ENCODE peak calls at places on chromosomes 5 and 9, in four cellular contexts. O is K562, U is HepG2, F is GM12878. Z is an unnamed sample.

GRCh38 chr9:127336708-127337352 is 60.1 kb upstream of the SLC2A8 start:
- DNase-seq in O (no peak), U (peak), F (no peak), Z (no peak)

GRCh38 chr5:131671409-131671808 is 36.4 kb upstream of the RAPGEF6 start:
- DNase-seq in O (peak), U (no peak), F (peak), Z (no peak)

GRCh38 chr9:70601000-70601929 is 186.8 kb upstream of the KLF9 start:
- DNase-seq in O (no peak), U (peak), F (no peak), Z (no peak)

GRCh38 chr5:177403194-177403825 is 2.8 kb upstream of the PFN3 start:
- DNase-seq in O (peak), U (no peak), F (no peak), Z (peak)

GRCh38 chr5:87398981-87399616 is 13.6 kb downstream of the CCNH start:
- DNase-seq in O (no peak), U (no peak), F (no peak), Z (no peak)

GRCh38 chr9:14092344-14092743 is 221.6 kb downstream of the NFIB start:
- DNase-seq in O (no peak), U (no peak), F (no peak), Z (no peak)

GRCh38 chr9:5263568-5264218 is 32.5 kb downstream of the INSL4 start:
- DNase-seq in O (peak), U (peak), F (no peak), Z (peak)

GRCh38 chr5:73672130-73672529 is 46.1 kb downstream of the ARHGEF28 start:
- DNase-seq in O (peak), U (no peak), F (no peak), Z (no peak)

GRCh38 chr5:136246632-136247031 is 53.7 kb upstream of the SMIM32 start:
- DNase-seq in O (no peak), U (no peak), F (no peak), Z (no peak)

GRCh38 chr5:143229896-143230675 is 173.4 kb downstream of the NR3C1 start:
- DNase-seq in O (no peak), U (peak), F (peak), Z (no peak)

GRCh38 chr5:158770506-158770905 is 329.2 kb downstream of the EBF1 start:
- DNase-seq in O (peak), U (peak), F (no peak), Z (peak)

GRCh38 chr5:142959683-142960308 is 189.6 kb downstream of the ARHGAP26 start:
- DNase-seq in O (no peak), U (no peak), F (no peak), Z (no peak)

GRCh38 chr5:37918420-37918819 is 78.6 kb upstream of the GDNF start:
- DNase-seq in O (no peak), U (no peak), F (no peak), Z (no peak)

GRCh38 chr5:77167695-77168111 is 42.8 kb upstream of the PDE8B start:
- DNase-seq in O (no peak), U (no peak), F (no peak), Z (no peak)

GRCh38 chr5:4571248-4571950 is 568.7 kb upstream of the ADAMTS16 start:
- DNase-seq in O (no peak), U (no peak), F (no peak), Z (no peak)

GRCh38 chr5:81021486-81021885 is 61.3 kb downstream of the RASGRF2 start:
- DNase-seq in O (no peak), U (no peak), F (no peak), Z (no peak)

GRCh38 chr5:151683444-151683843 is 3.3 kb downstream of the SPARC start:
- DNase-seq in O (no peak), U (no peak), F (no peak), Z (no peak)
- TF ChIP-seq FOXK2 in O (no peak), U (no peak), F (no peak), Z (no peak)

GRCh38 chr5:79206541-79206940 is 29.4 kb upstream of the JMY start:
- DNase-seq in O (no peak), U (no peak), F (no peak), Z (no peak)

GRCh38 chr5:79205965-79206364 is 30.0 kb upstream of the JMY start:
- DNase-seq in O (no peak), U (no peak), F (no peak), Z (no peak)

GRCh38 chr5:79202076-79202475 is 33.9 kb upstream of the JMY start:
- DNase-seq in O (no peak), U (no peak), F (no peak), Z (no peak)

GRCh38 chr5:79200573-79201183 is 35.3 kb upstream of the JMY start:
- DNase-seq in O (peak), U (peak), F (no peak), Z (peak)

DNA sequence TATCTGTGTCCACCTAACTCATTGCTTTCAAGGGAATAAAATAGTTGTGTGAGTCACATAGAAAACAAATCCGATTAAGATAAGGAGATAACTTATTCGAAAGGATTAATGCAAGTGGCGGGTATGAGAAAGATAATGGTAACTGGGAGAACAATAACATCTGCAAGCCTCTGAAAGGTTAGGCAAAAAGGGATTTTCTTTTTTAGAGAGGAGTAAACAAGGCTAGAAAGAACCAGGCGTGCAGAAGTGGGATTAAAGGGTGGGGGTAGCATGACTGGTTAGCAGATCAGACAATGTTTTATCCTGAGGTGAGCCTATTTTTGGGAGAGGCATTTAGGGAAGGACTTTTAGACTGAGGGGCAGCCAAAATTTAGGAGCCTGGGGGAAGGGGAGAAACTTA is 34.7 kb upstream of the JMY start:
- DNase-seq in O (no peak), U (no peak), F (no peak), Z (no peak)
- TF ChIP-seq FOXK2 in O (no peak), U (no peak), F (no peak), Z (no peak)

GRCh38 chr9:121662359-121662758 is 10.9 kb downstream of the DAB2IP start:
- DNase-seq in O (no peak), U (no peak), F (no peak), Z (no peak)

GRCh38 chr9:121660876-121661275 is 9.4 kb downstream of the DAB2IP start:
- DNase-seq in O (no peak), U (no peak), F (no peak), Z (no peak)

GRCh38 chr9:121663591-121663990 is 12.2 kb downstream of the DAB2IP start:
- DNase-seq in O (no peak), U (no peak), F (no peak), Z (no peak)

GRCh38 chr9:121661328-121661727 is 9.9 kb downstream of the DAB2IP start:
- DNase-seq in O (no peak), U (no peak), F (no peak), Z (no peak)

DNA sequence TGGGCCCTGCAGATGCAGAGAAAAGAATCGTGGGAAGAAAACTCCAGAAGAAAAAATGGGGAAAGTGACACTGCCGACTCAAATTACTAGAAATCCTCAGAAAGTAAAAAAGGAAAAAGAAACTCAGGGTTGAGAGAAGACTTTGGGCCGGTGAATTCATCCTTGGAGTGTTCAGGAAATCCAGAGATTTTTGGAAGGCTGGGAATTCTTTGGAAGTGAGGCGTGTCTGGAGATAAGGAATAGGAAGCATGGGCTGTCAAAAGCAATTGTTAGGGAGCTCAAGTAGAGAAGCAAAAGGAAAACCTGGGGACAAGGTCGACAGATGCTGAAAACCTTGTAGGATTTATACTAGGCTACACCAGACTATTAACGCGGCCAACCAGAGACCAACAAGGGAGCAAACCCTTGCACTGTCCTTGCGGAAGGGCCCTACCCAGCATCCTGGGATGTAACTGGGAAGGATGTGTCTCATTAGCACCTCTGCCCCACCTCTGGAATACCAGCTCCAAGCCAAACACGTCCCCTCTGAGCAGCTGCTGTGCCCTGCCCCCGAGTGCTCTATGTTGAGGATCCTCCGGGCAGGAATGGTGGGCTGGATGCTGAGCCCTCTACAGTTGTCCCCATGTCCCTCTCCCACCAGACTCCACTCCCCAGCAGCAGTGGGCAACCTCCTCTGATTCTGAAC is 11.6 kb downstream of the DAB2IP start:
- DNase-seq in O (no peak), U (no peak), F (no peak), Z (no peak)
- TF ChIP-seq FOXK2 in O (no peak), U (no peak), F (no peak), Z (no peak)

GRCh38 chr5:157362982-157363381 is 97.0 kb upstream of the NIPAL4 start:
- DNase-seq in O (no peak), U (no peak), F (no peak), Z (no peak)
- TF ChIP-seq FOXK2 in O (no peak), U (no peak), F (no peak), Z (no peak)

GRCh38 chr5:139210585-139210984 is 12.4 kb upstream of the SIL1 start:
- DNase-seq in O (no peak), U (no peak), F (no peak), Z (no peak)

GRCh38 chr5:139205586-139205985 is 7.4 kb upstream of the SIL1 start:
- DNase-seq in O (no peak), U (no peak), F (no peak), Z (no peak)

GRCh38 chr5:139204196-139204595 is 6.0 kb upstream of the SIL1 start:
- DNase-seq in O (no peak), U (no peak), F (no peak), Z (no peak)

GRCh38 chr5:139205144-139205543 is 7.0 kb upstream of the SIL1 start:
- DNase-seq in O (no peak), U (no peak), F (no peak), Z (no peak)

DNA sequence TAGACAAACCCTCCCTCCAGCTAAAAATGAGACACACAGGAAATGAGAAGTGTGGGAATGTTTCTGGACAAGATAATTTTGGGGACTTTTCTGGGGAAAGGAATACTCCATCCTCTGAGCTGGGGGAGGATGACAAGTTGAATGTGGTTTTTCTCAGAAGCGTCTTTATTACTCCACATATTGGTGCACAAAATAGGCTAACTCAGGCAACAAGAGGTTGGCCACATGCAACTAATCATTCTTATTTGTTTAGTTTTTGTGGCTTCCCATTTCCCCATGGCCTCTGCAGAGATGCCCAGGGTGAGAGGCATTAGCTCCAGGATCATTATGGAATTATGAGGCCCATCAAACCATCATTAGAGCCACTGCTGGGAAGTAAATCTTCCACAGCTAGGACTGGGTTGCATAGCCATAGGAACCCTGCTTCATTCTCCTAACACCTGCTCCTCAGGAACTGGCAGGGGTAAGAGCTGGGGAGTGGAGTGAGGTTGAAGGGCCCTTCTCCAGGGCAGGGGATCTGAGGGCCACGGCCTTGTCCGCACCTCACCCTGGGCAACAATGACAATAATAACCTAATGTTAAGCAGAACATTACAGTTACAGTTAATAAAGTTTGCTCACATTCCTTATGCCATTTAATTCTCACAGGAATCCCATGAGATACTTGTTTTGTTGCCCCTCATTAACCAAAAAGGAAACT is 9.3 kb upstream of the SIL1 start:
- DNase-seq in O (no peak), U (no peak), F (no peak), Z (no peak)
- TF ChIP-seq FOXK2 in O (no peak), U (no peak), F (no peak), Z (no peak)

GRCh38 chr5:119301947-119302346 is 53.9 kb upstream of the TNFAIP8 start:
- DNase-seq in O (no peak), U (no peak), F (no peak), Z (no peak)

GRCh38 chr5:119301210-119301609 is 54.6 kb upstream of the TNFAIP8 start:
- DNase-seq in O (no peak), U (no peak), F (no peak), Z (no peak)

GRCh38 chr5:119304439-119304838 is 51.4 kb upstream of the TNFAIP8 start:
- DNase-seq in O (no peak), U (peak), F (no peak), Z (no peak)

GRCh38 chr5:119302449-119302848 is 53.4 kb upstream of the TNFAIP8 start:
- DNase-seq in O (no peak), U (no peak), F (no peak), Z (no peak)

DNA sequence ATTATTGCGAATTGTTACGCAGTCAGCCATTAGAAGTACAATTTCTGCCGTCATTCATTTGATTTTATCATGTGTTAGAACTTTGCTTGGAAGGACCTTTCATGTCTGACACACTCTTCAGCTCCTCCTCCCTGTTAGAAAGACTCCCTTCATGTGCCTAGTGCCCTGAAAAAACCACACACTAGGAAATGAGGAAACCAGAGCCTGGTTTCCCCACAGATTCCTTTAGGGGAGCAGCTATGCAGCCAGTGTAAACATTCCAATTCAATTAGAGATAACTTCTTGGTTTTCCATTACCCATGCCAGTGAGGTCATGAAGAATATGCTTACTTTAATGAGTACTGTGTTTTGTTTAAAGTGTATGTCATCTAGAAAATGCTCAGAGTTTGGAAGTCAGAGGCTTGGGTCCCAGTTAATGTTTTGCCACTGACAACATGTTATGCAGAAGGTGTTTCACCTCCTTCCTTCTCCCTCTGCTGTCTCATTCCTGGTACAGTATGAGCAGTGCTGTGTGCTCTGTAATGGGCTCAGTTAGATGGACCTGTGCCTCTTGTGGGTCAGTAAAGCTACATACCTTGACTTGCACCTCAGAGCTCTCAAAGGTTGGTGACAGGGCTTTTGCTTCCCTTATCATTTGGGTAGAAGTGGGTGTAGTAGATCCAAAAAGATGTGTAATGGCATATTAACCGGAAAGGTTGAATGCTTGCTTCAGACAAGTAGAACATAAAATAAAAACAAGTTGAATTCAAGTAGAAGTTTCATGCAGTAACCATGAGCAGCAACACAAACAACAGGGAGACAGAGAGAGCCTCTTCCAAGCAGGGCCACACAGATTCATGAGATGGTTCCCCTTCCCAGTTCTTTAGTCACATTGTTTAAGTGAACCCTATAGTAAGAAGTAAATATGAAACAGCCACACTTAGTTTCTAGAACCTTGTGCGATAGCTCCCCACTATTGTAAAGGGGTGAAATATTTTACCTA is 52.6 kb upstream of the TNFAIP8 start:
- DNase-seq in O (no peak), U (peak), F (no peak), Z (no peak)
- TF ChIP-seq FOXK2 in O (no peak), U (peak), F (no peak), Z (no peak)

DNA sequence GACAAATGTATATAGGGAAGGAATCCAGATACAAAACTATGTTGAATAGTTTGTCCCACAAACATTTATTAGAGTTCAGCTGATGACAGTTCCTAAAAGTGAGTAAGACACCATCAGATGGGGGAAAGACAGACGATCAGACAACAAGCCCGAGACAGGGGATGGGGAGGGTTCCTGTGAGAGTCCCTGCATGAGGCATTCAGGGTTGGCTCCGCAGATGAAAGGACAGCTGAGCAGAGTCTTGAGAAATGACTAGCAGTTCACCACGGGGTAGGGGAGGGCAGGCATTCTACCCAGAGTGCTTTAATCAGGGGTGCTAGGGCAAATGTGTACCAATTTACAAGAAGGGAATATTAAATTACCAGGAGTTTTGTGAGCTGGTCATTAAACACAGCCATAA is 28.0 kb downstream of the TNFSF15 start:
- DNase-seq in O (no peak), U (no peak), F (no peak), Z (no peak)
- TF ChIP-seq FOXK2 in O (no peak), U (no peak), F (no peak), Z (no peak)